ENCODE peak calls at places on chromosome 11, in four cellular contexts. L is left lung, E is lung, P is right lobe of liver. G is an unnamed sample.

GRCh38 chr11:111957663-111958415 is 20.7 kb downstream of the DIXDC1 start:
- ATAC-seq in L (no peak), E (no peak), P (peak; percentile 31), G (no peak)

GRCh38 chr11:22625448-22626287 is at the start of gene FANCF:
- ATAC-seq in L (peak; percentile 98), E (peak; percentile 99), P (peak; percentile 98), G (peak; percentile 98)

GRCh38 chr11:16226245-16226644 is 130.1 kb downstream of the SOX6 start:
- ATAC-seq in L (peak; percentile 79), E (no peak), P (peak; percentile 84), G (no peak)

GRCh38 chr11:111834432-111835163 is 36.8 kb downstream of the ALG9 start:
- ATAC-seq in L (no peak), E (no peak), P (peak; percentile 27), G (no peak)

GRCh38 chr11:86518211-86518610 is 143.5 kb downstream of the CCDC81 start:
- ATAC-seq in L (no peak), E (no peak), P (no peak), G (no peak)

GRCh38 chr11:12868315-12869073 is 140.6 kb upstream of the RASSF10 start:
- ATAC-seq in L (no peak), E (no peak), P (peak; percentile 75), G (no peak)

GRCh38 chr11:90391756-90392155 is 168.9 kb upstream of the CHORDC1 start:
- ATAC-seq in L (no peak), E (no peak), P (no peak), G (no peak)

GRCh38 chr11:129791515-129791914 is 24.1 kb upstream of the TMEM45B start:
- ATAC-seq in L (no peak), E (no peak), P (peak; percentile 89), G (no peak)

GRCh38 chr11:10828407-10828806 is 19.7 kb upstream of the EIF4G2 start:
- ATAC-seq in L (no peak), E (no peak), P (no peak), G (no peak)

GRCh38 chr11:42465613-42466012 is 846.2 kb upstream of the API5 start:
- ATAC-seq in L (peak; percentile 86), E (no peak), P (no peak), G (no peak)
- H3K9me3 ChIP-seq in L (no peaks in the 10 kb centered on the region), E (no peaks in the 10 kb centered on the region), P (no peaks in the 10 kb centered on the region), G (no peaks in the 10 kb centered on the region)

GRCh38 chr11:2489103-2489502 is 44.3 kb downstream of the KCNQ1 start:
- ATAC-seq in L (no peak), E (no peak), P (no peak), G (no peak)
- H3K9me3 ChIP-seq in L (no peaks in the 10 kb centered on the region), E (peaks cover 5% of the 10 kb centered on the region), P (no peaks in the 10 kb centered on the region), G (peaks cover 60% of the 10 kb centered on the region)

DNA sequence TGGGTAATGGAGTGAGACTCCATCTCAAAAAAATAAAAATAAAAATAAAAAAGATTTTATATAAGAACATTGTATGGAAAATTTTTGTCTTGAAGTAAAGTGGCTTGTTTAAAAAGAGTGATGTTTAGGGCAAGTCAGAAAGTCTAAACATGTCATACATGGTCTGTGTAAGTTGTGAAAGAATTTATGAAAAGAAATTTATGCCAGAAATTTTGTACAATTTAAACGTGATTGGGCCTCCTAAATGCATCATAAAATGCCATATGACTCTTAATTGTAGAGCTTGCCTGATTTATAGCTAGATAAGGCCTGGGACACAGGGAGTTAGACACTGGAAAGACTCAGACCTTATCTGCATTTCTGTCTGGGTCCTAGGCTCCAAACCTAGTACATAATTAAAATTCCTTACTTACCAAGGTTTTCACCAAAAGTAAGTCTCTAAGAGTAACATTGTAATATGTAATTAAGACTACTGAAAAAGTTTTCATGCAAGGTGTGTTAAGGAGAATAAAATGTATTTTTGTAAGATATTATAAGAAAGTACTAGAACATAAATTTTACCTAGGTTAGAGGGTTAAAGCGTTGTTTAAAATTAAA is 110.5 kb downstream of the AASDHPPT start:
- ATAC-seq in L (no peak), E (no peak), P (no peak), G (no peak)
- H3K9me3 ChIP-seq in L (no peaks in the 10 kb centered on the region), E (no peaks in the 10 kb centered on the region), P (no peaks in the 10 kb centered on the region), G (no peaks in the 10 kb centered on the region)

GRCh38 chr11:134164490-134165370 is 59.0 kb downstream of the NCAPD3 start:
- ATAC-seq in L (no peak), E (no peak), P (no peak), G (no peak)
- H3K9me3 ChIP-seq in L (no peaks in the 10 kb centered on the region), E (no peaks in the 10 kb centered on the region), P (no peaks in the 10 kb centered on the region), G (no peaks in the 10 kb centered on the region)

DNA sequence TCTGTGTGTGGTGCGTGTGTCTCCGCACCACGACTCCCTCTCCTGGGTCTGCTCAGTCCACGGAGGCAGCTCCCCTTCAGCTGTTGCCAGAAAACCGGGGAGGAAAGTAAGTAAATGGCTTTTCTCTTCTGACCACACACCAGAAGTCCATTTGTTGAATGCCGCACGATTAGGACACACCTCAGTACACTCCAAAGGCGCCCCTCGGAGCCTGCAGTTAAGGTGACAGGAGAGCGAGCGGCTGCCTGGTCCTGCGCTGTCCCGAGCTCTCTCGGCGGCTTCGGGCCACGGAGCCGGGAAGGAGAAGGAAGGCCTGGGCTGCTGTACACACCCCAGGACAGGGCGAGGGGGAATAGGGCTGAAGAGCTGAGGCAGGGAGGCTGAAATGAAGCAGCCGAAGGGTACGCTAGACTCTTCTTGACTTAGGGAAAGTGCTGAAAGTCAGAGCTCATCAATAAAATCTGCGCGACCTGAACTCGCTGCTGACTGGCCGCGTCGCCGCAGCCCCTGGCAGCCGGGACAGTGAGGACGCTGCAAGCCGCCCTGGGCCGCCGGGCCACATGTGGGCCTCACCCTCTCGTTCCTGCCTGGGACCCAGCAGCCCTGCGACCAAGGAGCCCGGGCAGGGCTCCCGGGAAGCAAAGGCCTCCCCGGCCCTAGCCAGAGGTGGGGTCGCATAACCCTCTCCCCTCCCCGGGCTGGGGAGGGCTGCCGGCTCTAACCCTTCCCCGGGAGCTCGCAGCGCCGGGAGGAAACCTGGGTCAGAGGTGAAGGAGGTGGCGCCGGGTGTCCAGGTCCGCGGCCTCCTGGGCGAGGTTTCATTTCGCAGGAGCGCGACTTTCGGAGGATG is 1.5 kb upstream of the PAX6 start:
- ATAC-seq in L (peak; percentile 8), E (no peak), P (peak; percentile 33), G (no peak)
- H3K9me3 ChIP-seq in L (no peaks in the 10 kb centered on the region), E (peaks cover 7% of the 10 kb centered on the region), P (no peaks in the 10 kb centered on the region), G (no peaks in the 10 kb centered on the region)

GRCh38 chr11:71059662-71060061 is 192.7 kb downstream of the SHANK2 start:
- ATAC-seq in L (no peak), E (no peak), P (no peak), G (no peak)

GRCh38 chr11:71060358-71060757 is 192.0 kb downstream of the SHANK2 start:
- ATAC-seq in L (no peak), E (no peak), P (no peak), G (no peak)

GRCh38 chr11:71063129-71063528 is 189.2 kb downstream of the SHANK2 start:
- ATAC-seq in L (no peak), E (no peak), P (peak; percentile 49), G (no peak)

GRCh38 chr11:71064183-71064582 is 188.2 kb downstream of the SHANK2 start:
- ATAC-seq in L (no peak), E (no peak), P (peak; percentile 9), G (no peak)

DNA sequence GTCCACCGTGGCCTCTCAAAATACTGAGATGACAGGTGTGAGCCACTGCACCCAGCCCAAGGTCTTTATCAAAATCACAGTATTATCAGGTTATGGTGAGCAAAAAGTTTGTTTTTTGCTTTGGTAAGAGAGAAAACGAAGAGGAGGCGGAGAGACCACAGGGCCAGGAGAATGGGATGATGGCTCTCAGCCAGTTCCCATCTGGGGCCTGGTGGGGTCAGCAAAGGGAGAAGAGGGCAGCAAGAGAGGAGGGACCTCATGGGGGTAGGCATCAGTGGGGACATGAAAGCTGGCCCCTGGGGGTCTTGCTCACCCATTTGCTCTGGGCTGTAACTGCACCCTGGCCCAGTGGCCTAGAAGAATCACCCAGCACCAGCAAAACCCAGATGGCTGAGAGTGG is 190.2 kb downstream of the SHANK2 start:
- ATAC-seq in L (no peak), E (no peak), P (no peak), G (no peak)
- H3K9me3 ChIP-seq in L (no peaks in the 10 kb centered on the region), E (no peaks in the 10 kb centered on the region), P (no peaks in the 10 kb centered on the region), G (no peaks in the 10 kb centered on the region)